ENCODE peak calls at places on chromosomes 11 and 22, in eight cellular contexts. X is HEK293T; Q is mesenchymal stem cell; C is nucleus accumbens; F is caudate nucleus; Z is activated CD4-positive, alpha-beta T cell treated with anti-CD3 and anti-CD28 coated beads, Interleukin-2, amount 50 U/mL, for 24 hours; P is effector CD4-positive, alpha-beta T cell; N is AG04450. J is an unnamed sample.

GRCh38 chr22:20836987-20837823 is 21.4 kb downstream of the PI4KA start:
- DNase-seq in X (no peak), Q (no peak), C (no peak), F (no peak), Z (no peak), P (no peak), N (no peak), J (no peak)

GRCh38 chr11:23924226-23924625 is 572.6 kb upstream of the LUZP2 start:
- DNase-seq in X (no peak), Q (no peak), C (no peak), F (no peak), Z (no peak), P (no peak), N (no peak), J (no peak)

GRCh38 chr11:111598546-111598945 is 3.7 kb upstream of the SIK2 start:
- DNase-seq in X (no peak), Q (no peak), C (no peak), F (no peak), Z (no peak), P (no peak), N (peak; percentile 48), J (no peak)

GRCh38 chr11:123304828-123305530 is 109.9 kb upstream of the CLMP start:
- DNase-seq in X (no peak), Q (no peak), C (no peak), F (no peak), Z (no peak), P (no peak), N (no peak), J (no peak)

GRCh38 chr22:42721045-42721434 is 370 bp upstream of the A4GALT start:
- DNase-seq in X (no peak), Q (no peak), C (no peak), F (no peak), Z (no peak), P (no peak), N (no peak), J (no peak)

GRCh38 chr22:28048529-28048928 is 129.5 kb upstream of the PITPNB start:
- DNase-seq in X (no peak), Q (no peak), C (no peak), F (no peak), Z (no peak), P (no peak), N (no peak), J (no peak)

GRCh38 chr11:131349368-131350086 is 20.9 kb upstream of the NTM start:
- DNase-seq in X (no peak), Q (no peak), C (no peak), F (no peak), Z (no peak), P (no peak), N (no peak), J (no peak)

GRCh38 chr11:7830740-7831139 is 34.0 kb upstream of the OR5P2 start:
- DNase-seq in X (no peak), Q (no peak), C (no peak), F (no peak), Z (no peak), P (no peak), N (no peak), J (no peak)

GRCh38 chr11:73345481-73346147 is 30.6 kb upstream of the RELT start:
- DNase-seq in X (no peak), Q (no peak), C (no peak), F (no peak), Z (no peak), P (no peak), N (no peak), J (no peak)

GRCh38 chr11:59713745-59714144 is at the start of gene OR10V1:
- DNase-seq in X (no peak), Q (no peak), C (no peak), F (no peak), Z (no peak), P (no peak), N (no peak), J (no peak)